ENCODE peak calls at places on chromosomes 2 and 18, in five cellular contexts. N is cardiac fibroblast, O is foreskin fibroblast, S is kidney, X is esophagus squamous epithelium. B is an unnamed sample.

GRCh38 chr2:30631051-30631671 is 176.1 kb downstream of the CAPN13 start:
- DNase-seq in N (peak; percentile 2), O (no peak), S (no peak), X (no peak), B (no peak)

GRCh38 chr2:183232161-183232865 is 108.1 kb downstream of the NUP35 start:
- DNase-seq in N (peak; percentile 27), O (no peak), S (no peak), X (no peak), B (no peak)

GRCh38 chr18:77254711-77255110 is 5.1 kb downstream of the GALR1 start:
- DNase-seq in N (no peak), O (no peak), S (no peak), X (no peak), B (no peak)

GRCh38 chr2:11263177-11263576 is 81.3 kb downstream of the ROCK2 start:
- DNase-seq in N (no peak), O (no peak), S (no peak), X (no peak), B (no peak)

GRCh38 chr18:26159353-26159752 is 25.7 kb downstream of the PSMA8 start:
- DNase-seq in N (peak; percentile 5), O (no peak), S (no peak), X (no peak), B (no peak)

GRCh38 chr18:2894131-2894840 is 47.5 kb downstream of the EMILIN2 start:
- DNase-seq in N (no peak), O (no peak), S (no peak), X (no peak), B (no peak)

GRCh38 chr18:31685097-31686082 is 1.0 kb upstream of the B4GALT6 start:
- DNase-seq in N (peak; percentile 86), O (peak; percentile 48), S (peak; percentile 85), X (no peak), B (no peak)

GRCh38 chr2:213818436-213818835 is 534.2 kb downstream of the SPAG16 start:
- DNase-seq in N (no peak), O (peak; percentile 26), S (no peak), X (no peak), B (peak; percentile 12)

GRCh38 chr2:241268306-241268705 is 47.2 kb downstream of the HDLBP start:
- DNase-seq in N (peak; percentile 29), O (no peak), S (no peak), X (no peak), B (no peak)

GRCh38 chr2:208948073-208948472 is 475.8 kb upstream of the MAP2 start:
- DNase-seq in N (no peak), O (no peak), S (no peak), X (no peak), B (no peak)

GRCh38 chr18:66966171-66966570 is 362.3 kb upstream of the CDH19 start:
- DNase-seq in N (no peak), O (no peak), S (no peak), X (no peak), B (no peak)

GRCh38 chr18:48840491-48840877 is 110.3 kb downstream of the SMAD7 start:
- DNase-seq in N (no peak), O (no peak), S (peak; percentile 29), X (no peak), B (no peak)

GRCh38 chr2:238305092-238305862 is 15.0 kb upstream of the TRAF3IP1 start:
- DNase-seq in N (no peak), O (no peak), S (no peak), X (no peak), B (no peak)

GRCh38 chr2:224178085-224178484 is 139.0 kb upstream of the SERPINE2 start:
- DNase-seq in N (peak; percentile 54), O (no peak), S (no peak), X (no peak), B (no peak)

GRCh38 chr2:70305531-70305930 is 3.7 kb upstream of the FAM136A start:
- DNase-seq in N (no peak), O (no peak), S (no peak), X (no peak), B (no peak)

GRCh38 chr2:51219468-51219867 is 187.5 kb upstream of the NRXN1 start:
- DNase-seq in N (peak; percentile 40), O (no peak), S (no peak), X (no peak), B (no peak)

GRCh38 chr2:34825671-34826070 is 1226.6 kb upstream of the FAM98A start:
- DNase-seq in N (no peak), O (no peak), S (no peak), X (no peak), B (no peak)

GRCh38 chr2:128617661-128618060 is 299.0 kb upstream of the HS6ST1 start:
- DNase-seq in N (no peak), O (no peak), S (peak; percentile 34), X (no peak), B (no peak)

GRCh38 chr2:170965446-170966225 is 36.6 kb downstream of the GORASP2 start:
- DNase-seq in N (no peak), O (no peak), S (no peak), X (no peak), B (no peak)

GRCh38 chr2:20604401-20604911 is 46.4 kb downstream of the HS1BP3 start:
- DNase-seq in N (no peak), O (no peak), S (peak; percentile 22), X (no peak), B (no peak)

GRCh38 chr2:130996658-130997057 is 96.6 kb downstream of the FAM168B start:
- DNase-seq in N (no peak), O (no peak), S (no peak), X (no peak), B (no peak)

GRCh38 chr2:176152350-176153181 is 1.2 kb downstream of the HOXD4 start:
- DNase-seq in N (no peak), O (no peak), S (no peak), X (no peak), B (no peak)

GRCh38 chr2:24538720-24539119 is 47.7 kb downstream of the NCOA1 start:
- DNase-seq in N (no peak), O (no peak), S (no peak), X (no peak), B (no peak)

GRCh38 chr18:55038162-55038561 is 78.9 kb upstream of the CCDC68 start:
- DNase-seq in N (no peak), O (peak; percentile 44), S (no peak), X (no peak), B (no peak)

GRCh38 chr2:1968988-1969700 is 224.8 kb upstream of the PXDN start:
- DNase-seq in N (no peak), O (no peak), S (no peak), X (no peak), B (no peak)

GRCh38 chr2:1968222-1968987 is 224.1 kb upstream of the PXDN start:
- DNase-seq in N (no peak), O (no peak), S (no peak), X (no peak), B (no peak)

GRCh38 chr2:1969701-1970015 is 225.3 kb upstream of the PXDN start:
- DNase-seq in N (no peak), O (no peak), S (no peak), X (no peak), B (no peak)

GRCh38 chr2:1965726-1966125 is 221.4 kb upstream of the PXDN start:
- DNase-seq in N (no peak), O (no peak), S (no peak), X (no peak), B (no peak)

GRCh38 chr2:1967242-1968210 is 223.2 kb upstream of the PXDN start:
- DNase-seq in N (no peak), O (no peak), S (peak; percentile 92), X (no peak), B (no peak)
- H3K4me3 ChIP-seq in N (no peak overlapping the region), O (no peak overlapping the region), S (no peak overlapping the region), X (no peak overlapping the region), B (no peak overlapping the region)

GRCh38 chr18:73986711-73987110 is 160.9 kb downstream of the FBXO15 start:
- DNase-seq in N (no peak), O (peak; percentile 31), S (no peak), X (no peak), B (no peak)
- TF ChIP-seq CTCF in N (no peak), O (no peak), S (no peak), X (no peak), B (no peak)

DNA sequence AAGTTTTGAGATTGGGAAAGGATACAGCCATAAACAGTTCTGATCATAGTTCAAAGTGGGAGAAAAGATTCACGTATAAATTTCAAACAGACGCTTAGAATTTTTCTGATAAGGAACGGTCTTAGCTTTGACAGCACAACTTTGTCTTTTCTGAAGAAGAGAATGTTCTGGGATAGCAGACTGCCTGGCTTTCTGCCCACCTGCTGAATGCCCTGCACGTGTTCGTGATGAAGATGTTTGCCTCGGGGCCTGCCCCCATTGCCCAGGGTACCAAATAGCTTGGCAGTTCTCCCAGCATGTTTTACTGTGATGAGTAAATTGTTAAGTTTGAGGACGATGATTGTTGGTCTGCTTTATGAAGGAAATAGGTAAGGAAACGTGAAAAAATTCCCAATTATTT is 4.6 kb downstream of the MRPL33 start:
- DNase-seq in N (peak; percentile 72), O (peak; percentile 89), S (no peak), X (no peak), B (no peak)
- H3K4me3 ChIP-seq in N (no peak overlapping the region), O (no peak overlapping the region), S (no peak overlapping the region), X (no peak overlapping the region), B (no peak overlapping the region)

GRCh38 chr18:8982416-8983183 is 119.9 kb upstream of the NDUFV2 start:
- DNase-seq in N (peak; percentile 66), O (peak; percentile 80), S (no peak), X (no peak), B (peak; percentile 92)
- TF ChIP-seq CTCF in N (peak; percentile 47), O (peak; percentile 41), S (peak; percentile 43), X (peak; percentile 20), B (peak; percentile 62)

GRCh38 chr2:121090088-121090715 is 194.8 kb downstream of the TFCP2L1 start:
- DNase-seq in N (no peak), O (no peak), S (no peak), X (no peak), B (no peak)
- H3K4me3 ChIP-seq in N (no peak overlapping the region), O (no peak overlapping the region), S (no peak overlapping the region), X (no peak overlapping the region), B (no peak overlapping the region)

GRCh38 chr2:148231858-148232257 is 211.0 kb downstream of the MBD5 start:
- DNase-seq in N (no peak), O (no peak), S (no peak), X (no peak), B (no peak)
- TF ChIP-seq CTCF in N (no peak), O (no peak), S (no peak), X (no peak), B (no peak)

DNA sequence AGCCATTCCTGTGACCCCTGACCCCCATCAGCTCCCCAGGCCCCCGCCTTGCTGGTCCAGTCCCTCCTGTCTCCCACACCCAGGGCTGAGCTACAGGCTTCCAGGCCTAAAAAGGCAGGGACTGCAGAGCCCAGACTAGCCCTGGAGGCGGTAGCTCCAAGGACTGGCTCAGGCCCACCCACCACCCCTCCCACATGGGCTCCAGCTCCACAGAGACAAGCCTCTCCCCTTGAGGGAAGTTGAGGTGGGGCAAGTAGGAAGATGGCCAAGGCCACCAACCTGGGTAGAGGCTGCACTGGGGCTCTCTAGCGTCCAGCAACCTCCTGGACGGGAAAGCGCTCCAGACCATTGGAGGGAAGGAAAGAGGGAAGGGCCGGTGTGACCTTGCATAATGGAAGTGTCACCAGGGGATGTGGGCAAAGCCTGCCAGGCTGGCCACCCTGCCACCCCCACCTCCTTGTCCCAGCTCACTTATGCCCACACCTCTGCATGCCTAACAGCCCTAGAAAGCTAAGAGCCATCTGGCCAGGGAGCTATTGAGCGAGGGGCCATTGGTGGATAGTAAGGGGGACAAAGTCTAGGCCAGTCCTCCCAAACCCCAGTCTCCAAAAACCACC is 63.1 kb downstream of the TNS1 start:
- DNase-seq in N (no peak), O (no peak), S (peak; percentile 83), X (no peak), B (no peak)
- H3K4me3 ChIP-seq in N (no peak overlapping the region), O (no peak overlapping the region), S (peak overlapping the region; percentile 98), X (peak overlapping the region; percentile 57), B (peak overlapping the region; percentile 15)